ENCODE peak calls at places on chromosomes 4 and X, in seven cellular contexts. E is left lung, M is pancreas, C is psoas muscle, P is fibroblast of lung, G is breast epithelium, B is cardiac muscle cell. A is an unnamed sample.

GRCh38 chr4:1740021-1740545 is 18.8 kb downstream of the TACC3 start:
- DNase-seq in E (no peak), M (no peak), C (no peak), P (no peak), G (no peak), B (no peak), A (no peak)

GRCh38 chrX:24506082-24506481 is 41.0 kb downstream of the PDK3 start:
- DNase-seq in E (no peak), M (no peak), C (no peak), P (no peak), G (no peak), B (no peak), A (peak)

GRCh38 chrX:96579252-96579651 is 105.4 kb upstream of the DIAPH2 start:
- DNase-seq in E (no peak), M (no peak), C (no peak), P (no peak), G (no peak), B (no peak), A (no peak)

GRCh38 chr4:181858746-181859145 is 384.5 kb upstream of the TENM3 start:
- DNase-seq in E (no peak), M (no peak), C (no peak), P (no peak), G (no peak), B (no peak), A (no peak)

GRCh38 chrX:38868941-38869378 is 67.7 kb downstream of the MID1IP1 start:
- DNase-seq in E (no peak), M (no peak), C (no peak), P (peak), G (no peak), B (no peak), A (peak)

GRCh38 chr4:151092488-151092887 is 6.9 kb upstream of the RPS3A start:
- DNase-seq in E (no peak), M (no peak), C (no peak), P (no peak), G (no peak), B (no peak), A (no peak)

GRCh38 chr4:38190717-38191178 is 230.6 kb downstream of the PTTG2 start:
- DNase-seq in E (no peak), M (no peak), C (peak), P (peak), G (no peak), B (peak), A (peak)

GRCh38 chrX:132407704-132408103 is 81.1 kb downstream of the MBNL3 start:
- DNase-seq in E (no peak), M (no peak), C (no peak), P (no peak), G (no peak), B (no peak), A (no peak)

GRCh38 chr4:156763511-156763910 is 208.1 kb downstream of the PDGFC start:
- DNase-seq in E (no peak), M (no peak), C (no peak), P (peak), G (no peak), B (no peak), A (peak)

GRCh38 chr4:142846105-142846728 is at the start of gene INPP4B:
- DNase-seq in E (peak), M (peak), C (peak), P (peak), G (no peak), B (peak), A (peak)

GRCh38 chr4:54784188-54784671 is 126.5 kb downstream of the KIT start:
- DNase-seq in E (no peak), M (peak), C (peak), P (peak), G (peak), B (peak), A (peak)

GRCh38 chrX:95903490-95903889 is 781.2 kb upstream of the DIAPH2 start:
- DNase-seq in E (no peak), M (no peak), C (no peak), P (peak), G (no peak), B (peak), A (no peak)

GRCh38 chr4:163107754-163108153 is 58.9 kb downstream of the NAF1 start:
- DNase-seq in E (no peak), M (no peak), C (no peak), P (peak), G (no peak), B (no peak), A (peak)

GRCh38 chrX:28756647-28757046 is 169.4 kb downstream of the IL1RAPL1 start:
- DNase-seq in E (no peak), M (no peak), C (no peak), P (peak), G (no peak), B (no peak), A (no peak)

GRCh38 chr4:101292901-101293300 is 54.4 kb downstream of the PPP3CA start:
- DNase-seq in E (no peak), M (no peak), C (no peak), P (peak), G (no peak), B (no peak), A (no peak)

GRCh38 chr4:186724861-186725419 is 1.3 kb upstream of the FAT1 start:
- DNase-seq in E (no peak), M (no peak), C (no peak), P (peak), G (no peak), B (peak), A (peak)

GRCh38 chr4:1411436-1412375 is 5.5 kb upstream of the NKX1-1 start:
- DNase-seq in E (peak), M (no peak), C (no peak), P (no peak), G (peak), B (no peak), A (no peak)

GRCh38 chr4:88341227-88342192 is 37.1 kb upstream of the HERC6 start:
- DNase-seq in E (no peak), M (no peak), C (no peak), P (peak), G (no peak), B (peak), A (peak)

GRCh38 chr4:153465583-153465921 is 608 bp upstream of the TMEM131L start:
- DNase-seq in E (peak), M (peak), C (peak), P (peak), G (peak), B (peak), A (peak)

GRCh38 chrX:112704226-112704625 is 24.5 kb upstream of the LHFPL1 start:
- DNase-seq in E (no peak), M (no peak), C (no peak), P (no peak), G (no peak), B (no peak), A (no peak)

GRCh38 chr4:99783940-99784339 is 32.7 kb upstream of the DAPP1 start:
- DNase-seq in E (no peak), M (no peak), C (no peak), P (no peak), G (no peak), B (no peak), A (no peak)

GRCh38 chr4:1459081-1459480 is 52.8 kb upstream of the NKX1-1 start:
- DNase-seq in E (no peak), M (no peak), C (no peak), P (no peak), G (no peak), B (no peak), A (no peak)

GRCh38 chr4:29199025-29199424 is 1521.1 kb upstream of the PCDH7 start:
- DNase-seq in E (no peak), M (no peak), C (no peak), P (peak), G (no peak), B (no peak), A (peak)

GRCh38 chrX:124347242-124347641 is 879 bp downstream of the SH2D1A start:
- DNase-seq in E (no peak), M (no peak), C (no peak), P (no peak), G (no peak), B (no peak), A (no peak)

GRCh38 chrX:11757729-11758399 is at the start of gene MSL3:
- DNase-seq in E (peak), M (peak), C (peak), P (peak), G (peak), B (peak), A (peak)

GRCh38 chr4:161929966-161930365 is 233.8 kb downstream of the FSTL5 start:
- DNase-seq in E (no peak), M (no peak), C (no peak), P (no peak), G (no peak), B (no peak), A (peak)

GRCh38 chr4:101256222-101256621 is 91.1 kb downstream of the PPP3CA start:
- DNase-seq in E (no peak), M (no peak), C (no peak), P (no peak), G (no peak), B (no peak), A (no peak)

GRCh38 chr4:61583696-61584095 is 383.6 kb downstream of the ADGRL3 start:
- DNase-seq in E (no peak), M (no peak), C (no peak), P (no peak), G (no peak), B (no peak), A (no peak)

GRCh38 chr4:74109894-74110605 is 11.1 kb upstream of the CXCL2 start:
- DNase-seq in E (no peak), M (no peak), C (no peak), P (peak), G (no peak), B (no peak), A (peak)

GRCh38 chr4:156999175-156999517 is 27.5 kb upstream of the PDGFC start:
- DNase-seq in E (no peak), M (no peak), C (no peak), P (peak), G (peak), B (peak), A (peak)

GRCh38 chr4:39476181-39476873 is 17.5 kb downstream of the LIAS start:
- DNase-seq in E (no peak), M (no peak), C (no peak), P (no peak), G (no peak), B (no peak), A (no peak)

GRCh38 chr4:54802336-54802735 is 144.6 kb downstream of the KIT start:
- DNase-seq in E (no peak), M (no peak), C (no peak), P (peak), G (peak), B (no peak), A (no peak)

GRCh38 chr4:180578175-180578574 is 1665.0 kb upstream of the TENM3 start:
- DNase-seq in E (no peak), M (no peak), C (no peak), P (no peak), G (no peak), B (no peak), A (no peak)

GRCh38 chr4:145435646-145436045 is 46.0 kb upstream of the SMAD1 start:
- DNase-seq in E (no peak), M (no peak), C (no peak), P (no peak), G (no peak), B (no peak), A (no peak)

GRCh38 chrX:2484232-2484631 is 16.5 kb downstream of the DHRSX start:
- DNase-seq in E (no peak), M (no peak), C (no peak), P (peak), G (no peak), B (peak), A (no peak)

GRCh38 chrX:2483398-2483797 is 17.4 kb downstream of the DHRSX start:
- DNase-seq in E (no peak), M (no peak), C (no peak), P (no peak), G (no peak), B (no peak), A (no peak)

GRCh38 chrX:2485789-2486345 is 14.9 kb downstream of the DHRSX start:
- DNase-seq in E (no peak), M (no peak), C (no peak), P (no peak), G (no peak), B (no peak), A (no peak)

GRCh38 chrX:2485460-2485753 is 15.4 kb downstream of the DHRSX start:
- DNase-seq in E (no peak), M (no peak), C (no peak), P (peak), G (no peak), B (no peak), A (peak)

DNA sequence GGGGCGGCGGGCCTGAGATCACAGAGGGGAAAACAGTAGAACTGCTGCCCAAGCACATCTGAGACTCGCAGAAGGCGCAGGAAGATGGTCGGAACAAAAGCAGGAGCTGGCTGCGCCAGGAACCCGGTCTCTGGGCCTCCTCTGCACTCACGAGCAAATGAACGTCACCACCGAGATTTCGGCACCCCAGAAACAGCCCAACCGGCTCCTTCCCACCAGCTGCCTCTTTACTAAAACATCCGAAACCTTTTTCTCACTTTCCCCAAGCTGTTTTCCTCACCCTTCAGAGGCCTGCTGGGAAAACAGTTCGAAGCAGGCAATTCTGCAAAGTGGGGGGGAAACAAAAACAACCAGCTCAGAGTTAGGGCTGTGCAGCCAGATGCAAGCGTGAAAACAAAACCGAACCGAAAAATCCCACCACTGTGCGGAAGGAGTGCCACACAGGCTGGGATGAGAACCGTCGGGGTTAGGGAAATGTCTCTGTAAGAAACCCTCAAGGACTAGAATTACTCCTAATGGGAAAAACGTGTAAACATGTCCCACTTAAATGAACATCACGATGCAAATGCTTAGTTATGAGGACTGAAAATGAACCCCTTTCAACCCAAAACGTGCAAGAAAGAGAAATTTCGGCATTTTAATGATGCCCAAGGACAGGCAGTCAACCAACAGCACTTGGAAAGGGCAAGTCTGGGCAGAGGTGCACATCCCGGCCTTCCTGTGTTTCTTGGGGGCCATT is 15.9 kb downstream of the DHRSX start:
- DNase-seq in E (no peak), M (no peak), C (no peak), P (peak), G (no peak), B (peak), A (peak)
- H3K4me3 ChIP-seq in E (no peak), M (no peak), C (peak), P (peak), G (peak), B (no peak), A (no peak)

GRCh38 chrX:41781500-41781899 is 57.5 kb downstream of the GPR82 start:
- DNase-seq in E (no peak), M (no peak), C (no peak), P (peak), G (no peak), B (peak), A (peak)
- TF ChIP-seq CTCF in E (peak), M (peak), C (peak), P (peak), G (peak), B (peak), A (peak)

DNA sequence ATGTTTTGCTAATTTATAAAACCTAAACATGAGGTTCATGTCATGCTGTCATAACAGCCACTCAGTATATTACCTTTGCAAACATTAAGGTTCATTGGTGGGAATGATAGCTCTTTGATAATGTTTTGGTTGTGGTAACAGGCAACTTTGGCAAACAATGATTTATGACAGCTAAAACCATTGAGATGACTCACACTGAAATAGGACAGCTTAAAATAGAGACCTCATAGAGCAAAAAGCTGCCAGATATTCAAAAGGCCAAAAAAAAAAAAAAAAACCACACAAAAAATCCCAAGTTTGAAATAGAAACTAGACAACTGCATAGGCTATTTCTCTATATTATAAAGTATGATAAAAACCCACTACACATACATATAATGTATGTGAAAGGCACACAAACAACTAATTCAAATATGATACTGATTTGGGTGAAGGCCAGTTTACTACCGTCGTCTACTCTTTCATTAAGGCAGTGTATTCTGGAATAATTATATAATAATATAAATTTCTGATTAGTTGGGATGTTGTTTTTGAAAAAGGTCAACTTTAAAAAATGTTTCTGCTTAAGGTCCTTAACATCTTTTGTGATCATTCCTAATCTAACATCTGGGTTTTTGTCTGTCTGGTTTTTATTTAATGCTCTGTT is 646.0 kb upstream of the PITX2 start:
- DNase-seq in E (no peak), M (no peak), C (no peak), P (peak), G (no peak), B (no peak), A (peak)
- H3K4me3 ChIP-seq in E (no peak), M (no peak), C (peak), P (no peak), G (no peak), B (no peak), A (no peak)

DNA sequence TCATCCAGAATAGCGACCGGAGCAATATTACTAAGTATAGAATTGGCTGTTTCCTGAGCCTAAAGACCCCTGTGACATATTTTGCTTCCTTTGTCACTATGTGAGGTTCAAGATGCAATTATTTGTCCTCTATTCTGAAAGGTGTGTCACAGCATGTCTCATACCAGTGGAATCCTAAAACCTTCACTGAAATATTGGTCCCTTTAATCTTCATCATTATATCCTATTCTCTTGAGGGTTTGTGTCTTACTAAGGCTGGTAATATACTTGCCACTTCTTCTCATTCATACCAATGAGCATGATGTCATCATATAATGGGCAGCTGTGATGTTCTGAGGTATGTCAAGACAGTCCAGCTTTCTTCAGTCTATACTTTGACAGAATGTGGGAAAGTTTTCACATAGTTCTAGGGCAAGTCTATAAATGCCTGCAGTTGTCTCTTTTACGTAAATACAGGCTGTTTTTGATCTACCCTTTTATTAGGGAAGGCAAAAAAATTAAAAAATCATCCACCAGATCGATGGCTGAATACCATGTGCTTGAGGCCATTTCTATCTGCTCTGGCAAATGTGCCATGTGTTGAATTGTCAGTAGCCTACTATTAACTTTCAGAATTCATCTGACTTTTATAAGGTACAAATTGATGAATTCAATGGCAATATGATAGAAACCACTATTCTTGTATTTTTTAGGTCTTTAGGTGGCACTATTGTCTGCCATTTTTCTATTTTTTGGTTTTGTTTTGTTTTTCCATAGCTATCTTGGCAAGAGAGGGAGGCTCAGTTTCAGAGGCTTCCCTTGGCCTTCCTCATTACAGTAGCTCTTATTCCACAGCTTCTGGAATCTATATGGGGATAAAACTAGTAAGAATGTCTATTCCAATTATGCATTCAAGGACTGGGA is 209.0 kb downstream of the PPARGC1A start:
- DNase-seq in E (no peak), M (no peak), C (no peak), P (peak), G (no peak), B (no peak), A (peak)
- TF ChIP-seq CTCF in E (no peak), M (no peak), C (peak), P (no peak), G (no peak), B (peak), A (no peak)

GRCh38 chr4:71130827-71131603 is 137.6 kb downstream of the DCK start:
- DNase-seq in E (no peak), M (no peak), C (no peak), P (peak), G (no peak), B (no peak), A (peak)
- H3K4me3 ChIP-seq in E (no peak), M (no peak), C (no peak), P (peak), G (no peak), B (no peak), A (no peak)

GRCh38 chr4:123471655-123472054 is 75.1 kb downstream of the SPRY1 start:
- DNase-seq in E (no peak), M (no peak), C (no peak), P (no peak), G (no peak), B (no peak), A (no peak)
- TF ChIP-seq CTCF in E (no peak), M (no peak), C (no peak), P (no peak), G (no peak), B (no peak), A (no peak)

GRCh38 chrX:130111220-130111934 is 1.1 kb upstream of the ELF4 start:
- DNase-seq in E (no peak), M (no peak), C (no peak), P (no peak), G (no peak), B (peak), A (no peak)

GRCh38 chrX:130109429-130110378 is 593 bp downstream of the ELF4 start:
- DNase-seq in E (peak), M (peak), C (no peak), P (peak), G (no peak), B (no peak), A (no peak)

GRCh38 chrX:130110379-130111219 is at the start of gene ELF4:
- DNase-seq in E (peak), M (peak), C (no peak), P (peak), G (no peak), B (peak), A (peak)

GRCh38 chrX:130106071-130106470 is 4.2 kb downstream of the ELF4 start:
- DNase-seq in E (no peak), M (no peak), C (no peak), P (no peak), G (no peak), B (no peak), A (no peak)

GRCh38 chrX:130108647-130109428 is 1.5 kb downstream of the ELF4 start:
- DNase-seq in E (peak), M (no peak), C (peak), P (no peak), G (no peak), B (no peak), A (no peak)
- H3K4me3 ChIP-seq in E (peak), M (no peak), C (peak), P (peak), G (peak), B (no peak), A (peak)

GRCh38 chr4:170227928-170228327 is 138.2 kb upstream of the AADAT start:
- DNase-seq in E (no peak), M (no peak), C (no peak), P (no peak), G (no peak), B (no peak), A (no peak)
- TF ChIP-seq CTCF in E (no peak), M (no peak), C (no peak), P (no peak), G (no peak), B (no peak), A (no peak)

A was measured in fibroblast of villous mesenchyme.